ENCODE peak calls at places on chromosomes 16 and 17, in seven cellular contexts. J is IMR-90, O is mesendoderm, W is H1, G is H9, Z is mesenchymal stem cell, M is trophoblast cell. E is an unnamed sample.

GRCh38 chr17:67602974-67603373 is 114.8 kb upstream of the NOL11 start:
- DNase-seq in Z (peak), M (peak), J (peak), O (peak), W (peak), G (peak), E (peak)

GRCh38 chr16:28555593-28555992 is 1.9 kb downstream of the SGF29 start:
- DNase-seq in M (no peak), Z (no peak), J (no peak), G (no peak), W (no peak), O (no peak), E (no peak)

GRCh38 chr17:55215711-55216110 is 49.0 kb upstream of the HLF start:
- DNase-seq in J (no peak), O (no peak), M (no peak), G (no peak), Z (no peak), W (no peak), E (no peak)

GRCh38 chr17:57257911-57258885 is 1.9 kb downstream of the MSI2 start:
- DNase-seq in G (no peak), O (peak), M (peak), W (peak), Z (peak), J (no peak), E (peak)

GRCh38 chr16:16100631-16101030 is 122.7 kb downstream of the ABCC6 start:
- DNase-seq in Z (no peak), M (no peak), J (no peak), G (no peak), W (no peak), O (no peak), E (no peak)

GRCh38 chr17:81404557-81405165 is 9.4 kb downstream of the BAHCC1 start:
- DNase-seq in Z (no peak), O (no peak), W (no peak), G (no peak), J (no peak), M (no peak), E (no peak)

GRCh38 chr16:4253394-4254150 is 11.7 kb upstream of the SRL start:
- DNase-seq in J (peak), O (peak), G (peak), Z (peak), M (peak), W (peak), E (peak)

GRCh38 chr17:73393962-73394361 is 82.2 kb upstream of the CDC42EP4 start:
- DNase-seq in O (peak), J (peak), M (no peak), Z (peak), G (peak), W (no peak), E (no peak)

GRCh38 chr17:36937961-36938565 is 788 bp downstream of the LHX1 start:
- DNase-seq in J (peak), O (peak), M (peak), G (peak), Z (peak), W (peak), E (no peak)

GRCh38 chr17:30524847-30525246 is 47.6 kb downstream of the GOSR1 start:
- DNase-seq in G (no peak), O (no peak), M (peak), J (peak), Z (no peak), W (no peak), E (no peak)

GRCh38 chr17:55162556-55162946 is 102.2 kb upstream of the HLF start:
- DNase-seq in Z (no peak), O (no peak), G (no peak), J (no peak), M (no peak), W (no peak), E (no peak)

GRCh38 chr16:80591071-80591935 is 50.5 kb downstream of the DYNLRB2 start:
- DNase-seq in G (no peak), W (no peak), J (no peak), O (no peak), M (no peak), Z (no peak), E (no peak)

GRCh38 chr16:84614914-84615813 is 2.7 kb downstream of the COTL1 start:
- DNase-seq in Z (no peak), J (no peak), W (no peak), O (no peak), M (no peak), G (no peak), E (no peak)

GRCh38 chr17:1630662-1631061 is 2.0 kb upstream of the SLC43A2 start:
- DNase-seq in G (no peak), W (no peak), M (peak), O (peak), Z (no peak), J (no peak), E (no peak)

GRCh38 chr17:78529871-78530670 is 47.1 kb downstream of the DNAH17 start:
- DNase-seq in G (peak), Z (no peak), W (no peak), O (no peak), M (no peak), J (no peak), E (no peak)

GRCh38 chr16:80080287-80080851 is 460.4 kb upstream of the DYNLRB2 start:
- DNase-seq in Z (no peak), J (no peak), M (peak), W (no peak), G (no peak), O (no peak), E (no peak)

GRCh38 chr16:72110662-72111615 is 17.3 kb downstream of the DHX38 start:
- DNase-seq in O (no peak), Z (no peak), W (no peak), M (no peak), J (no peak), G (no peak), E (no peak)
- H3K23ac ChIP-seq in O (no peak), Z (no peak), W (no peak), M (no peak), J (no peak), G (no peak), E (no peak)

GRCh38 chr16:23452221-23452571 is 793 bp downstream of the COG7 start:
- DNase-seq in G (no peak), J (no peak), O (no peak), W (no peak), Z (no peak), M (peak), E (no peak)

GRCh38 chr16:23448392-23448791 is 4.6 kb downstream of the COG7 start:
- DNase-seq in O (no peak), J (peak), W (no peak), M (peak), Z (no peak), G (no peak), E (no peak)

GRCh38 chr16:23453338-23454052 is 506 bp upstream of the COG7 start:
- DNase-seq in M (no peak), W (no peak), G (no peak), O (no peak), Z (no peak), J (no peak), E (no peak)

GRCh38 chr16:23452572-23453337 is at the start of gene COG7:
- DNase-seq in O (peak), Z (peak), W (peak), M (peak), J (peak), G (peak), E (peak)
- H3K23ac ChIP-seq in O (no peak), Z (no peak), W (no peak), M (no peak), J (peak), G (no peak), E (peak)

GRCh38 chr16:78303946-78304345 is 204.5 kb downstream of the WWOX start:
- DNase-seq in O (no peak), W (no peak), Z (peak), M (no peak), G (no peak), J (no peak), E (no peak)
- H3K23ac ChIP-seq in O (no peak), W (no peak), Z (no peak), M (no peak), G (no peak), J (no peak), E (no peak)

GRCh38 chr17:9004132-9004960 is 17.0 kb upstream of the NTN1 start:
- DNase-seq in O (no peak), G (peak), M (peak), J (no peak), W (peak), Z (no peak), E (no peak)
- H3K23ac ChIP-seq in O (no peak), G (no peak), M (no peak), J (no peak), W (no peak), Z (no peak), E (no peak)

GRCh38 chr17:75750661-75751423 is 14.2 kb downstream of the GALK1 start:
- DNase-seq in Z (peak), G (no peak), J (no peak), M (no peak), O (no peak), W (no peak), E (no peak)

GRCh38 chr17:75752405-75753192 is 12.4 kb downstream of the GALK1 start:
- DNase-seq in O (peak), Z (no peak), M (peak), J (no peak), W (no peak), G (peak), E (no peak)

GRCh38 chr17:75751676-75752404 is 13.2 kb downstream of the GALK1 start:
- DNase-seq in Z (no peak), W (no peak), M (no peak), J (no peak), O (no peak), G (no peak), E (no peak)

GRCh38 chr17:75749545-75750389 is 15.2 kb downstream of the GALK1 start:
- DNase-seq in W (peak), G (peak), M (peak), O (peak), J (peak), Z (peak), E (peak)

GRCh38 chr17:75748706-75749105 is 16.3 kb downstream of the GALK1 start:
- DNase-seq in M (no peak), W (no peak), G (no peak), J (no peak), O (no peak), Z (no peak), E (no peak)
- H3K23ac ChIP-seq in M (no peak), W (no peak), G (no peak), J (no peak), O (no peak), Z (no peak), E (no peak)

GRCh38 chr17:34579979-34580684 is 750 bp downstream of the TMEM132E start:
- DNase-seq in W (peak), Z (peak), O (peak), J (no peak), G (peak), M (no peak), E (no peak)
- H3K23ac ChIP-seq in W (no peak), Z (no peak), O (no peak), J (no peak), G (no peak), M (no peak), E (peak)

E was measured in neuronal stem cell.